ENCODE peak calls at places on chromosomes 12 and 14, in six cellular contexts. B, Z, K, H, S and J are unnamed samples.

GRCh38 chr12:111156304-111156703 is 212.6 kb downstream of the PHETA1 start:
- DNase-seq in B (no peak), H (no peak), Z (no peak), K (no peak), S (no peak), J (no peak)

GRCh38 chr12:5094986-5095385 is 51.3 kb downstream of the KCNA5 start:
- DNase-seq in S (no peak), Z (no peak), K (no peak), H (no peak), B (no peak), J (no peak)

GRCh38 chr12:80262372-80263170 is 163.2 kb downstream of the OTOGL start:
- DNase-seq in B (peak), H (no peak), S (no peak), Z (no peak), K (no peak), J (no peak)

GRCh38 chr14:36975834-36976233 is 196.6 kb downstream of the SLC25A21 start:
- DNase-seq in K (no peak), Z (no peak), H (no peak), S (no peak), B (no peak), J (no peak)

GRCh38 chr14:74218462-74218861 is 20.8 kb upstream of the VSX2 start:
- DNase-seq in Z (no peak), S (no peak), H (no peak), B (no peak), K (no peak), J (no peak)

GRCh38 chr14:23551266-23552028 is at the start of gene ZFHX2:
- DNase-seq in Z (peak), K (peak), S (peak), B (no peak), H (peak), J (peak)

GRCh38 chr12:79454338-79454777 is 236.4 kb downstream of the PAWR start:
- DNase-seq in K (peak), B (peak), H (no peak), S (peak), Z (no peak), J (no peak)

GRCh38 chr12:128974881-128975280 is 121.6 kb downstream of the GLT1D1 start:
- DNase-seq in H (no peak), B (no peak), K (no peak), Z (peak), S (no peak), J (no peak)

GRCh38 chr12:108306014-108306501 is 33.1 kb downstream of the CMKLR1 start:
- DNase-seq in Z (no peak), K (peak), S (peak), H (no peak), B (peak), J (no peak)

GRCh38 chr12:63419119-63419518 is 249.2 kb downstream of the DPY19L2 start:
- DNase-seq in H (no peak), B (no peak), K (no peak), S (peak), Z (peak), J (no peak)

GRCh38 chr14:101196795-101197590 is 293.5 kb upstream of the RTL1 start:
- DNase-seq in Z (no peak), K (no peak), B (no peak), H (no peak), S (no peak), J (peak)